ENCODE peak calls at places on chromosome 22, in six cellular contexts. I is AG04450, F is suprapubic skin, A is right cardiac atrium, U is transverse colon, J is adrenal gland. G is an unnamed sample.

GRCh38 chr22:17807571-17808410 is 33.5 kb upstream of the BID start:
- DNase-seq in U (no peak), F (no peak), A (no peak), J (no peak), I (peak), G (no peak)

GRCh38 chr22:35482311-35482710 is 58.3 kb upstream of the RASD2 start:
- DNase-seq in I (no peak), F (no peak), A (no peak), J (no peak), U (no peak), G (no peak)

GRCh38 chr22:34878996-34879395 is 187.0 kb upstream of the ISX start:
- DNase-seq in J (no peak), A (no peak), I (no peak), F (no peak), U (no peak), G (no peak)

GRCh38 chr22:39994046-39994565 is 648 bp upstream of the FAM83F start:
- DNase-seq in A (no peak), J (no peak), U (no peak), I (no peak), F (no peak), G (no peak)

GRCh38 chr22:29744902-29745301 is 21.9 kb downstream of the ZMAT5 start:
- DNase-seq in F (no peak), U (peak), A (peak), J (no peak), I (peak), G (peak)

GRCh38 chr22:50656122-50657070 is 16.2 kb upstream of the SHANK3 start:
- DNase-seq in U (no peak), I (no peak), A (peak), J (peak), F (no peak), G (no peak)

GRCh38 chr22:41603873-41604332 is 14.3 kb upstream of the PMM1 start:
- DNase-seq in I (no peak), F (no peak), U (no peak), J (no peak), A (no peak), G (no peak)

GRCh38 chr22:19430890-19431541 is 517 bp downstream of the HIRA start:
- DNase-seq in I (no peak), J (peak), F (no peak), U (peak), A (peak), G (no peak)

GRCh38 chr22:19125474-19126308 is 3.5 kb upstream of the DGCR2 start:
- DNase-seq in F (no peak), I (no peak), U (no peak), A (no peak), J (no peak), G (no peak)

GRCh38 chr22:36606114-36606513 is 77.1 kb upstream of the EIF3D start:
- DNase-seq in J (no peak), A (no peak), I (no peak), F (no peak), U (no peak), G (no peak)

GRCh38 chr22:18045794-18046193 is 21.4 kb upstream of the MICAL3 start:
- DNase-seq in J (no peak), U (no peak), A (no peak), F (no peak), I (no peak), G (no peak)

GRCh38 chr22:45237065-45237990 is 3.4 kb downstream of the KIAA0930 start:
- DNase-seq in A (no peak), I (no peak), U (no peak), J (no peak), F (no peak), G (no peak)

GRCh38 chr22:34976474-34976873 is 89.5 kb upstream of the ISX start:
- DNase-seq in F (no peak), J (no peak), A (no peak), I (no peak), U (no peak), G (no peak)

GRCh38 chr22:36323182-36323854 is 64.4 kb downstream of the MYH9 start:
- DNase-seq in U (peak), J (peak), I (no peak), F (no peak), A (peak), G (peak)

GRCh38 chr22:50243704-50244419 is 961 bp downstream of the TUBGCP6 start:
- DNase-seq in U (no peak), A (no peak), J (no peak), F (no peak), I (no peak), G (no peak)

GRCh38 chr22:49925525-49926128 is 7.2 kb downstream of the CRELD2 start:
- DNase-seq in F (no peak), J (peak), U (peak), A (no peak), I (no peak), G (no peak)

GRCh38 chr22:40620464-40621046 is 16.0 kb downstream of the MRTFA start:
- DNase-seq in I (no peak), F (no peak), A (no peak), U (no peak), J (no peak), G (peak)

GRCh38 chr22:40637181-40638150 is 947 bp upstream of the MRTFA start:
- DNase-seq in A (peak), I (no peak), J (peak), F (peak), U (peak), G (no peak)

DNA sequence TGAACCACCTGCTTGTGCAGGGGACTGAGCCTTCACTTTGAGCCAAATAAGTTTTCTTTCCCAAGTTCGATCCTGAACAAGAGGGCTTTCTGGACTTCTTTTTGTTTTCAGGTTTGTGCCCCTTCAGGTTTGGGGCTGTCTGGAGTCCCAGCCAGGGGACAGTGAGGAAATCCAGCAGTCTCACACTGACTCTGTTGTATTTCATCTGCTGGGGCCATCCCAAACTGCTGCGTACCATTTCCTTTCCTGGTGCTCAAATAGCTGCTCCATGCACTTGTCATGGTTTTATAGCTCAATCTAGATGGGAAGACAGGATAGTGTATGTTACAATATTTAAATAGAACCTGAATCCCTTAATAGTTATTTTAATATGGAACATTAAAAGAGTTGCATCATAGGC is 66.3 kb upstream of the IGLL5 start:
- DNase-seq in J (no peak), A (no peak), U (no peak), F (no peak), I (no peak), G (no peak)
- H3K27ac ChIP-seq in J (no peak), A (no peak), U (no peak), F (no peak), I (no peak), G (no peak)

GRCh38 chr22:37912171-37912570 is 6.1 kb downstream of the MICALL1 start:
- DNase-seq in J (no peak), I (no peak), F (no peak), U (no peak), A (no peak), G (no peak)

GRCh38 chr22:37911273-37911672 is 5.2 kb downstream of the MICALL1 start:
- DNase-seq in U (no peak), I (no peak), A (no peak), F (no peak), J (no peak), G (no peak)

GRCh38 chr22:37911697-37912096 is 5.6 kb downstream of the MICALL1 start:
- DNase-seq in I (no peak), A (no peak), J (no peak), F (no peak), U (no peak), G (no peak)

GRCh38 chr22:37910863-37911262 is 4.8 kb downstream of the MICALL1 start:
- DNase-seq in F (no peak), U (no peak), A (no peak), I (no peak), J (no peak), G (no peak)

DNA sequence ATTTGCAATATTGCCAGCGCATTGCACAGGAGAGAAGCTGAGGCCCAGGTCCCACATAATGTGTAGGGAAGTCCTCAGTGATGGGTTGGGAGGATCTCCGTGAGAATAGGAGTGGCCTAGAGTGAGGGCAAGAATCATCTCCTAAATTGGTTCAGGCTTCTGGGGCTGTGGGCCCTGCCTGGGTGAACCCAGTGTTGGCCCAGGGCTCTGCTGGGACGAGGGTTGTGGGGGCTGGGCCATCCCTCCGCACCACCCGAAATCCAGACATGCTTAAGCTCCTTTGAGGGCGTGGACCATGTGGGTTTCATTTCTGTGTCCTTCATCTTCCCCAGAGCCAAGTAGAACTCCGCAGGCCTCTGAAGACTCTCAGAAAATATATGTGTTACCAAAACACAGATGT is 3.7 kb downstream of the MICALL1 start:
- DNase-seq in I (no peak), F (no peak), U (no peak), J (no peak), A (no peak), G (no peak)
- H3K4me3 ChIP-seq in I (no peak), F (no peak), U (no peak), J (no peak), A (no peak), G (no peak)

GRCh38 chr22:37619991-37620390 is 11.4 kb downstream of the GGA1 start:
- DNase-seq in J (no peak), F (no peak), A (no peak), U (no peak), I (no peak), G (no peak)
- H3K27ac ChIP-seq in J (no peak), F (no peak), A (no peak), U (no peak), I (no peak), G (no peak)

GRCh38 chr22:46346680-46347405 is 11.3 kb downstream of the TRMU start:
- DNase-seq in U (no peak), A (no peak), I (no peak), F (no peak), J (no peak), G (no peak)

GRCh38 chr22:46349681-46350080 is 14.2 kb downstream of the TRMU start:
- DNase-seq in A (no peak), F (no peak), U (no peak), I (no peak), J (no peak), G (no peak)

GRCh38 chr22:46347646-46348045 is 12.1 kb downstream of the TRMU start:
- DNase-seq in A (no peak), U (no peak), I (no peak), F (no peak), J (no peak), G (no peak)

GRCh38 chr22:46349238-46349637 is 13.7 kb downstream of the TRMU start:
- DNase-seq in J (no peak), F (no peak), I (no peak), A (no peak), U (no peak), G (no peak)

DNA sequence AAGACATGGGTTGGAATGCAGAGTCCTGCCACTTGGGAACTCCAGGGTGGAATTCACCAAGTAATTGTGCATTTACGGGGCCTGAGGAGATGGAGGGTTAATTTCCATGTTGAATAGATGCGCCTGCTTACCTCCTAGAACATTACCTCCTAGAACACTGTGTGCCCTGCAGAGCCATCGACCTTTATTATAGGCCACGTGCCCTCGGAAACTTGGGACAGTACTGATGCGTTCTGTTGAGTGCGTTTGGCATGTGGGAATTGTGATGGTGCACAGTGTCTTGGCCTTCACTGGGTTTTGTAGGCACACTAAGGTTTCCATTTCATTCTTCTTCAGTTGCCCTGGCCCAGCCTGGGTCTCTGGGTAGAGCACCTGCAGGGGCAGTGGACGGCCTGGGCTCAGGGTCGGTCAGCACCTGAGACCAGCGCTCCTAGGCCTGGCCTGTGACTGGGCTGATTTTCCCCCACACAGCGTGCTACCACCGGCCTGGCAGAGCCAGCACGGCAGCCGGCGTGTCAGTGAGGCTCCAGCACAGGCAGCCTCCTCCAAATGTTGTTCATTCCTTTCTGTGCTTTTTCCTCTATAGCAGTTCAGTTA is 12.7 kb downstream of the TRMU start:
- DNase-seq in A (no peak), F (no peak), I (no peak), U (no peak), J (no peak), G (no peak)
- H3K4me3 ChIP-seq in A (no peak), F (no peak), I (no peak), U (no peak), J (no peak), G (no peak)

DNA sequence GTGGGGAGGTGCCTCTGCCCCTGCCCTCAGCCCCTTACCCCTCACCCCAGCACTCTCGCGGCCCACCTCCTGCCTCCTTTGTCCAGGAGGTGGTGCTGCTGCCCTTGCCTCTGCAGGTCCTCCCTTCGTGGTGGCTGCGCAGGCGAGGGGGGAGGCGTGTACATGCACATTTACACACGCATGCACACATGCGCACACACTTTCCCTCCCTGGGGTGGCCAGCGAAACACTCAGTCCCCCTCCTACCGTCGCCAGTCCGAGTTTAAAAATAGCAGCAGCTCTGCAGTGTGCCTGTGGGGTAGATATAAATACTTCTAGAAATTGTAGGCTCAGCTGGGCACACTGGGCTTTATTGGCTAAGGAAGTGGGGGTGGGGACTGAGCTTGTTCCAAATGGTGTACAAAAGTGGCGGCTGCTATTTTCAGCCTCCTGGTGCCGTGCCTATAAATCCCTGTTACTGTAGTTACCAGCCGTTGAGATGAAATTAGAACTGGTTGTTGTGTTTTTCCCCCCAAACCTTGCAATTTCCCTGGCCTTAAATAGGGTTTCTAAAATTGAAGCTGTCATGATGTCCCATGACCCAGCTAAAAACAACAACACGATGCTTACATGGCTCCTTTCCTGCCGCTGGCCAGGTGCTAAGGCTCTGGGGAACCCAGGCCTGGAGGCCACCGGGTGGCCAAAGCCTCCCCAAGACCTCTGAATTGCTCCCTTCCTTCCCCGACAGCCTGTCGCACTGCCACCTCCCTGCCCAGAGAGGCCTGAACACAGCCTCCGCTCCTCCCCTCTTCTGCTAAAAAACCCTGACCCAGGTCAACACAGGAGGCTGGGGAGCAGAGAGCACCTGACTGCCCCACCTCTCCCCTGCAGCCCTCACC is 12.4 kb downstream of the PICK1 start:
- DNase-seq in A (peak), I (peak), F (peak), J (no peak), U (peak), G (peak)
- H3K27ac ChIP-seq in A (peak), I (no peak), F (peak), J (peak), U (peak), G (no peak)

GRCh38 chr22:43893266-43893665 is 1.5 kb upstream of the PNPLA5 start:
- DNase-seq in J (no peak), U (no peak), I (no peak), A (no peak), F (no peak), G (no peak)

GRCh38 chr22:43891360-43892182 is at the start of gene PNPLA5:
- DNase-seq in J (no peak), F (no peak), I (no peak), U (no peak), A (no peak), G (peak)

GRCh38 chr22:43894122-43894521 is 2.3 kb upstream of the PNPLA5 start:
- DNase-seq in A (no peak), J (no peak), I (no peak), F (no peak), U (no peak), G (no peak)

GRCh38 chr22:43890901-43891331 is 897 bp downstream of the PNPLA5 start:
- DNase-seq in U (no peak), I (no peak), J (no peak), A (no peak), F (no peak), G (no peak)

DNA sequence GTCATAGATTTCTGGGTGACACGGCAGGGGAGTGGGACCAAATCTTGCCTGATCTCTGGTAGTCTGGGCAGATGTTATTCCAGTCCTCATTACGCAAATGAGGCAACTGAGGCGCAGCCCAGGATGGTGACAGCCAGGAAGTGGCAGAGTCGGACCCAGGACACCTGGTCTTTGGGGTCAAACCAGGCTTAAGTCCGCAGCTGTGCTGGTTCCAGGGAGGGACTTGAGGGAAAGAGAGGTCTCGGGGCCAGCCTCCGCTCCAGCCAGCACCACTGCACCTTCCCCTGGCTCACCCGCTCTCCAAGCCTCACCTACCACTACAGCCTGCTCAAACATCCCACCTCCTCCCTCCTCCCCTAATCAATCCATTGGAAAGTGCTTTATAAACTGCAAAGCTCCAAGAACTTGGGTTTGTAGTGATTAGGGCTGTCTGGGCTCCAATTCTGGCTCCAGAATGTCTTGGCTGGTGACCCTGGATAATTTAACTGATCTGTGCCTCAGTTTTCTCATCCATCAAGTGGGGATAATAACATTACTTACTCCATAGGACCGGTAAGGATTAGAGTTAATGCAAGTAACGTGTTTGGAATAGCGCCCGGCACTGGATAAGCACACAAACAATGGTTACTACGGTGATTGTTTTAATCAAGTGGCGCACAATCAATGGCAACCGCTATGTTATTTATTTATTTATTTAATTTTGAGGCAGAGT is 526 bp upstream of the PNPLA5 start:
- DNase-seq in J (no peak), A (no peak), I (no peak), F (no peak), U (no peak), G (no peak)
- H3K4me3 ChIP-seq in J (no peak), A (no peak), I (no peak), F (no peak), U (no peak), G (no peak)

G was measured in brain microvascular endothelial cell.